ENCODE peak calls at places on chromosomes 11 and 22, in four cellular contexts. R is coronary artery, N is heart right ventricle, V is foreskin fibroblast. E is an unnamed sample.

GRCh38 chr22:40014661-40015255 is 20.0 kb downstream of the FAM83F start:
- DNase-seq in R (no peak), N (no peak), V (no peak), E (no peak)

GRCh38 chr11:65579291-65579690 is 3.4 kb downstream of the EHBP1L1 start:
- DNase-seq in R (no peak), N (no peak), V (no peak), E (no peak)

GRCh38 chr11:5274340-5274739 is 4.6 kb upstream of the HBE1 start:
- DNase-seq in R (no peak), N (no peak), V (no peak), E (no peak)

GRCh38 chr22:35580351-35581022 is 36.6 kb downstream of the MB start:
- DNase-seq in R (no peak), N (peak), V (no peak), E (no peak)

GRCh38 chr11:72349616-72350218 is 84.6 kb downstream of the CLPB start:
- DNase-seq in R (no peak), N (peak), V (no peak), E (no peak)

GRCh38 chr22:44758354-44758969 is 6.1 kb downstream of the ARHGAP8 start:
- DNase-seq in R (no peak), N (no peak), V (no peak), E (no peak)

GRCh38 chr11:118908931-118909618 is 16.7 kb downstream of the BCL9L start:
- DNase-seq in R (peak), N (peak), V (peak), E (peak)

GRCh38 chr11:61505640-61506155 is 2.9 kb upstream of the LRRC10B start:
- DNase-seq in R (no peak), N (no peak), V (peak), E (no peak)

GRCh38 chr11:70343631-70344030 is 54.7 kb upstream of the CTTN start:
- DNase-seq in R (no peak), N (no peak), V (no peak), E (no peak)

GRCh38 chr11:75346912-75347647 is 4.4 kb downstream of the ARRB1 start:
- DNase-seq in R (peak), N (peak), V (peak), E (no peak)

GRCh38 chr22:29190915-29191314 is 14.8 kb upstream of the EMID1 start:
- DNase-seq in R (no peak), N (no peak), V (peak), E (no peak)

GRCh38 chr11:17734418-17734911 is at the start of gene KCNC1:
- DNase-seq in R (no peak), N (peak), V (peak), E (no peak)

GRCh38 chr22:41382610-41383009 is 868 bp downstream of the TEF start:
- DNase-seq in R (no peak), N (no peak), V (no peak), E (no peak)

GRCh38 chr11:1401656-1402221 is 12.0 kb downstream of the BRSK2 start:
- DNase-seq in R (no peak), N (peak), V (peak), E (peak)

GRCh38 chr11:3203221-3204043 is 15.2 kb downstream of the MRGPRG start:
- DNase-seq in R (no peak), N (no peak), V (peak), E (no peak)

GRCh38 chr11:59186130-59186594 is 14.2 kb downstream of the DTX4 start:
- DNase-seq in R (no peak), N (peak), V (no peak), E (no peak)

GRCh38 chr11:61334434-61335354 is 1.7 kb downstream of the TKFC start:
- DNase-seq in R (no peak), N (no peak), V (peak), E (no peak)

GRCh38 chr22:26567610-26568009 is 22.3 kb downstream of the TPST2 start:
- DNase-seq in R (no peak), N (no peak), V (no peak), E (no peak)

GRCh38 chr11:1825785-1826451 is 8.9 kb upstream of the SYT8 start:
- DNase-seq in R (no peak), N (peak), V (no peak), E (no peak)

DNA sequence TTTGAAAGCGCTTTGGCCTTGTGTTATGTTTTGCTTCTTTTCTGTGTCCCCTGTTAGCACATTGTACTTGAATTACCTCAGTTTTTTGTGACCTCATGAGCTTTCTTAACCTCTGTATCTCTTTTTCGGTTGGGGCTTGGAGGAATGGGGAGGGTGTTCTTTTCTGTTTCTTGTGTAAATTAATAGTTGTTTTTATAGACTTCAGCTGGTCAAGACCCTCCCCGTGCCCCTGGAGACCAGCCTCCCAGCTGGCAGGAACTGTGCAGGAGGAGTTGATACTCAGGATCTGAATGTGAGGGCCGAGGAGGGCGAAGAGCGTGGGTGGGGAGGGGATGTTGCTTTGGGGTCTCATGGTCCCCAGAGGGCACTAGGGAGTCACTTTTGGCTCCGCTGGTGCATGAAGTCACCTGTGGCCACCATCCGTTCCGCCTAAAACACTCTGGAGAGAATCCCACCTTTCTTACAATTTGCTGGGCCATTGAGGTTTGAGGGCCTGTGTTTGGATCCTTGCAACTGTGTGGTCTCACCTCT is 44.3 kb upstream of the NNMT start:
- DNase-seq in R (no peak), N (no peak), V (no peak), E (no peak)
- TF ChIP-seq CTCF in R (no peak), N (no peak), V (no peak), E (no peak)

GRCh38 chr22:19891350-19892248 is 36.9 kb upstream of the GNB1L start:
- DNase-seq in R (no peak), N (no peak), V (peak), E (no peak)
- TF ChIP-seq CTCF in R (no peak), N (no peak), V (no peak), E (peak)

GRCh38 chr11:22669368-22669767 is 3.0 kb downstream of the GAS2 start:
- DNase-seq in R (no peak), N (no peak), V (no peak), E (no peak)

GRCh38 chr11:22668005-22668796 is 1.8 kb downstream of the GAS2 start:
- DNase-seq in R (no peak), N (no peak), V (no peak), E (no peak)

GRCh38 chr11:22666700-22667439 is 459 bp downstream of the GAS2 start:
- DNase-seq in R (no peak), N (peak), V (no peak), E (peak)

GRCh38 chr11:22670803-22671202 is 4.4 kb downstream of the GAS2 start:
- DNase-seq in R (no peak), N (no peak), V (no peak), E (no peak)

DNA sequence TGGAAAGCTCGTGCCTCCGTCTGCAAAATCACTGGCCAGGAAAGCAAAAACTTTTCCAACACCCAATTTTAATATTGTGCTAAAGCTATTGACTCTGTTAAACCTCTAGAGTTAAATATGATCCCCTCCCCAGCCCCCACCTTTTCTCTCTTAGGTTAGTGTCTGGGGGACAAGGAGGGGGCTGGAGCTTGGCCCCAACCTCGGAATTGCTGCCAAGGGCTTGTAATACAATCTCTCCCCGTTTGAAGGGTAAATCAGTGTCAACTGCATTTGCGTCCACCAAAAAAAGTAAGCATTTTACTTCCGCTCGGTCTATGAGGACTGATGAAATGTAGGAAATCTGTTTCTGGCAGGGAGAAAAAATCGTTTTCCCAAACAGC is at the start of gene GAS2:
- DNase-seq in R (no peak), N (peak), V (no peak), E (no peak)
- TF ChIP-seq CTCF in R (no peak), N (no peak), V (no peak), E (no peak)

GRCh38 chr11:34653031-34653430 is 32.1 kb downstream of the EHF start:
- DNase-seq in R (no peak), N (no peak), V (no peak), E (no peak)

GRCh38 chr11:34652191-34652958 is 31.5 kb downstream of the EHF start:
- DNase-seq in R (no peak), N (no peak), V (no peak), E (no peak)

GRCh38 chr11:34655335-34656008 is 34.6 kb downstream of the EHF start:
- DNase-seq in R (no peak), N (no peak), V (peak), E (no peak)

GRCh38 chr11:34654491-34655334 is 33.8 kb downstream of the EHF start:
- DNase-seq in R (peak), N (peak), V (peak), E (no peak)

DNA sequence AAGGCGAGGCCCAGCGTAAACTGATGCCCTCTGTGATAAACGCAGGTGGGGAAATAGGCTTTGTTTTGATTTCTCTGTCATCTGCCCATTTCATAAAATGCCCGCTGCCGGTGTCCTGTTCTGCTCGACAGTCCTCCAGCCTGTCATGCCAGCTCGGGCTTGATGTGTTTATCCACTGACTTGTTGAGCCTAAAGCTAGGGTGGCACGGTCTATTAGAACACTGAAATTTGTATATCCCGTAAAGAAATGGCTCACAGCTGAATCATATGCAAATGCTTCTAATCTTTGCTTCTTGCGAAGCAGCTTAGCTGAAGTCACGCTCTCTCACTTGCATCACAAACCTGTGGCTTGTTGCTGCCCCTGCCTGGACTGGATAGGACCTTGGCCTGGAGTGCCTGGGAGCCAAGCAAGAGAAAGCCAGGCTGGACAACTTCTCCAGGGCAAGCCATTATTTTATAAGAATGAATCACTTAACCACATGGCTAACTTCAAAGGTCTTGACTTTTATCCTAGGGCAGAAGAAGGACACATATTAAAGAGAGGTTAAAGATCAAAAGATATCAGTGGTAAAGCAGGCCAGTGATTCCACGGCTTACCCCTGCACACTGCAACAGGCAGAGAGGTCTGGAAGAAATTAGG is 33.1 kb downstream of the EHF start:
- DNase-seq in R (no peak), N (no peak), V (peak), E (no peak)
- TF ChIP-seq CTCF in R (no peak), N (no peak), V (peak), E (no peak)

DNA sequence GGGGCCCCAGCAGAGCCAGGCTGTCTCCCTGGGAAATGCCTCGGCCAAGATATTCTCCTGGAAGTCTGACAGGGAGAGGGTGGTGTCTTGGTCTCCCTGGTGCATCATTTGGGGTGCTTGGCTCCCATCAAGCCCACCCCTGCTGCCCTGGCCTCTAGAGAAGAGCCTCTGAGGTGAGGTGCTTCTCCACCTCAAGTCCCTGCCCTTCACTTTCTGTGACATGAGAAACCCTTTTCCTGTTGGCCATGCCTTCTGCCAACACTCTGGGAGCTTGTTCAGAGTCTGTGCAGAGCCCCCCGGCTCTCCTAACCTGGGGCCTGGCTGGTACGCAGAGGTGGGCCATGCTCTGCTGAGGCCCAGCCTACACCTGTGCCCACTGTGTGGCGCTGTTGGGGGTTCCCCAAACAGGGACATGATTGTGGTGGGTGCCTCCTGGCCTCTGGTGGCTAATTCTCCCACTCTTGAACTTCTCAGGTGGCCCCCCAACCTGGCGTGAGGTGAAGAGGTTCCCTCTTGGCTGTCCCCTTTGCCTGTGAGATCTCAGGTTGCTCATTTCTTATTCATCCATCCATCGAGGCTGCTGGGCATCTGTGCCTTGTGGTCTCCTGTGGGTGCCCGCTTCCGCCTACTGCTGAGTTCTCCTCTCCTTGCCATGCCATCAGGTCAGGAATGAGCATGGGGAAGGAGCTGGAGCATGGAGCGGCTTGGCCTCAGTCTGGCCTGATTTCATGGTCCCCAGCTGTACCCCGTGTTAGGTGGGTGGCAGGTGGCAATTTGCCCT is 19.2 kb upstream of the DGCR8 start:
- DNase-seq in R (no peak), N (no peak), V (no peak), E (no peak)
- TF ChIP-seq CTCF in R (no peak), N (no peak), V (no peak), E (no peak)

DNA sequence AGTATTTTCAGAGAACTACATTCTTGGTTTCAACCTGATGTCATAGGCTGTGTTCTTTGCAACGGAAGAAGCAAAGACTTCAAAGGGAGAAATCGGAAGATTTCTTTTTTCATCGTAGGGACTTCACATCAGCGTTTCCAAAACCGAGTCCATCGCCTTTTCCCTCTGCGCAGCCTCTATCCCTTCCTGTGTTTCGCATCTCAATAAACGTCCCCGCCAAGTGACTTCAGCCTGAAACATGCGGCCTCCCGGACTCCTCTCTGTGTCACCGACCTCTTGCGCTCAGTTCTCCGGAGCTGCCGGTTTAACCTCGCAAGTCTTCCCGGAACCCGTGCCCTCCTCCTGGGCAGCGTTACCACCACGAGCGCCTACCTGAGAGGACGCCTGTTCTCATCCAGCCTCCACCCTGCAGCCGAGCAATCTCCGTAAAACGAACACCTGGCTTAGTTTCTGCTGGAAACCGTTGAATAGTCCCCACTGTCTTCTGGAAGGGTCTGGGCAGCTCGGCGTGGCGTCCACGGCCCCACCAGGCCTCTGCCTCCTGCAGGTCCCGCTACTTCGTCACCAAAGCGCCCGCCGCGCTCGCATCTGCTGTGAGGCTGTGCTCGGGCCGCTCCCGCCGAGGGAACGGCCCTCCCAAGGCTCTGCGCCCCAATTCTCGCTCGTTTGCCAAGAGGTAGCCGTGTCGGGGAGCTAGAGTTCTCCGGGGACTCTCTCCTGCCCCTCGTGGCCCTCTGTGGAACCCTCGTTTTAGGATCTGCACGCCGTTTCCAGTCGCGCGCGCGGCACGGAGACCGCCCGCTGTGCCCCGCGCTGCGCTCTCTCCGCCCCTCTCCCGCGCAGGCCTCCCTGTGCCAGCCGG is at the start of gene GLB1L3:
- DNase-seq in R (no peak), N (no peak), V (no peak), E (no peak)
- TF ChIP-seq CTCF in R (no peak), N (peak), V (peak), E (peak)

GRCh38 chr22:19615867-19616581 is 91.8 kb upstream of the CLDN5 start:
- DNase-seq in R (no peak), N (no peak), V (no peak), E (no peak)

GRCh38 chr22:19621372-19622060 is 92.8 kb upstream of the SEPTIN5 start:
- DNase-seq in R (no peak), N (no peak), V (no peak), E (no peak)

GRCh38 chr22:19622061-19622441 is 92.3 kb upstream of the SEPTIN5 start:
- DNase-seq in R (no peak), N (no peak), V (no peak), E (no peak)

GRCh38 chr22:19620742-19621371 is 93.4 kb upstream of the SEPTIN5 start:
- DNase-seq in R (no peak), N (no peak), V (no peak), E (no peak)

DNA sequence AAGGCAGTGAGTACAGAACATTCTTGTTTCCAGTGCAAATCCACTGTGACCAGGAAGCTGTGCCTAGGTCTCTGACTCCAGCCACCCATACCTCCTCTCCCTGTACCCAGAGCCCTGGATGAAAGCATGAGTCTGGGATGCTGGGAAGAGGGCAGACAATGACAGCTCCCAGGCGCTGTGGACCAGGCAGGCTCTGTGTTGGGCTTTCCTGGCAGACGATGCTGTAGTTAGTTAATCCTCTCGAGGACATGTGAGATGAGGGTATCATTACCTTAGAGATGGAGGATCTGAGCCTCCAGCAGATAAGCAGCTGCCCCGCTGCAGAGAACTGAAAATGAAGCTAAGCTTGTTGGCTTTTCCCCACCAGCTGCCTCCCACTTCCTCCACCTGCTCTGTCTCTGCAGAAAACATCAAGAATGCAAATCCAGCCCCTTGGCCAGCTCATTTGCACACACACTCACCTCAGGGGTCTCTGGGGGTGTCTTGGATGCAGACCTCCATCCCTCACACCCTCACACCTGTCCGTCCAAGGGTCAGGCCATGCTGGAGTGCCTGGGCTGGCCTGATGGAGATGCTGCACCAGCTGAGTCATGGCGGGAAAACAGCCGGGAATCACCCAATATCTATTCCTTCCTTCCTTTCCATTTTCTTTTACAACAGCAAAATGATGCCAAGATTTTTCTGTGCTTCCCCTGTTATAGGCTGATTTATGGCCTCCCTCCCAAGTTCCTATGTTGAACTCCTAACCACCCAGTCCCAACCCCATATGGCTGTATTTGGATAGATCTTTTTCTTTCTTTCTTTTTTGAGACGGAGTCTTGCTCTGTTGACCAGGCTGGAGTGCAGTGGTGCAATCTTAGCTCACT is 94.9 kb upstream of the SEPTIN5 start:
- DNase-seq in R (no peak), N (no peak), V (no peak), E (no peak)
- TF ChIP-seq CTCF in R (no peak), N (no peak), V (no peak), E (no peak)